ENCODE peak calls at places on chromosomes 7 and 10, in seven cellular contexts. F is transverse colon; I is BE2C; B is T-cell; T is activated T-cell treated with anti-CD3 and anti-CD28 coated beads for 4 hours; E is HuH-7; W is stimulated activated CD4-positive, alpha-beta T cell treated with anti-CD3 and anti-CD28 coated beads, TNF-alpha, amount 100 ng/mL, for 4 hours. U is an unnamed sample.

GRCh38 chr10:4241724-4242345 is 456.8 kb upstream of the KLF6 start:
- DNase-seq in W (no peak), T (no peak), I (no peak), E (no peak), B (no peak), F (no peak), U (peak)

GRCh38 chr10:96532523-96532922 is 18.8 kb upstream of the TLL2 start:
- DNase-seq in F (no peak), B (no peak), I (no peak), W (no peak), T (no peak), E (no peak), U (no peak)

GRCh38 chr7:115146148-115146547 is 224.3 kb downstream of the MDFIC start:
- DNase-seq in W (no peak), F (no peak), B (no peak), E (no peak), I (no peak), T (no peak), U (no peak)

GRCh38 chr7:80736371-80736770 is 97.9 kb downstream of the CD36 start:
- DNase-seq in W (no peak), B (no peak), F (no peak), T (no peak), I (no peak), E (no peak), U (no peak)

GRCh38 chr7:37416739-37417474 is 31.8 kb downstream of the ELMO1 start:
- DNase-seq in B (no peak), W (no peak), T (no peak), F (no peak), E (no peak), I (no peak), U (no peak)

GRCh38 chr10:5094265-5095205 is at the start of gene AKR1C3:
- DNase-seq in I (no peak), B (no peak), W (no peak), T (no peak), E (no peak), F (no peak), U (peak)

GRCh38 chr10:72010234-72010992 is 46.2 kb downstream of the CHST3 start:
- DNase-seq in B (no peak), I (no peak), T (no peak), E (no peak), F (no peak), W (no peak), U (no peak)

GRCh38 chr10:92662852-92663251 is 26.9 kb upstream of the HHEX start:
- DNase-seq in W (no peak), B (no peak), F (no peak), T (no peak), E (no peak), I (no peak), U (peak)

GRCh38 chr10:33212061-33212748 is 122.3 kb downstream of the NRP1 start:
- DNase-seq in T (no peak), E (no peak), I (no peak), F (no peak), B (no peak), W (no peak), U (peak)

GRCh38 chr10:17562572-17562971 is 54.6 kb downstream of the HACD1 start:
- DNase-seq in B (no peak), W (no peak), I (no peak), T (no peak), E (no peak), F (no peak), U (peak)

GRCh38 chr10:94282369-94282768 is 80.4 kb downstream of the NOC3L start:
- DNase-seq in I (no peak), F (no peak), W (no peak), B (no peak), T (no peak), E (no peak), U (no peak)

GRCh38 chr7:40836218-40836617 is 701.4 kb downstream of the SUGCT start:
- DNase-seq in T (no peak), F (no peak), I (no peak), E (no peak), W (no peak), B (no peak), U (no peak)